ENCODE peak calls at places on chromosome 4, in seven cellular contexts. W is GM23338, S is MM.1S, E is HCT116, C is PC-3, A is hepatocyte, G is GM23248. Z is an unnamed sample.
A peak's percentile ranks its signal among the peaks of the same experiment; 100 is the strongest.

GRCh38 chr4:182917182-182918043 is at the start of gene DCTD:
- DNase-seq in W (peak; percentile 87), E (no peak), G (peak; percentile 86), C (peak; percentile 62), S (peak; percentile 93), A (peak; percentile 91), Z (peak; percentile 92)

GRCh38 chr4:48543796-48544195 is 53.7 kb downstream of the ZAR1 start:
- DNase-seq in C (no peak), G (peak; percentile 8), S (no peak), W (no peak), E (no peak), A (no peak), Z (no peak)

GRCh38 chr4:94577136-94577535 is 125.4 kb downstream of the PDLIM5 start:
- DNase-seq in W (peak; percentile 78), E (no peak), G (peak; percentile 82), S (no peak), A (peak; percentile 18), C (no peak), Z (peak; percentile 94)

GRCh38 chr4:96145671-96146070 is 305.8 kb downstream of the PDHA2 start:
- DNase-seq in E (no peak), G (no peak), A (no peak), C (no peak), S (no peak), W (no peak), Z (no peak)

GRCh38 chr4:53688186-53688790 is 97.0 kb upstream of the LNX1 start:
- DNase-seq in C (peak; percentile 96), S (peak; percentile 88), E (no peak), G (peak; percentile 99), A (peak; percentile 55), W (no peak), Z (no peak)

GRCh38 chr4:140156529-140157171 is 2.7 kb upstream of the MAML3 start:
- DNase-seq in W (no peak), G (no peak), C (no peak), S (peak; percentile 80), A (no peak), E (no peak), Z (no peak)

GRCh38 chr4:141352775-141353544 is 132.3 kb downstream of the ZNF330 start:
- DNase-seq in A (no peak), S (no peak), W (peak; percentile 33), C (peak; percentile 22), E (no peak), G (peak; percentile 65), Z (peak; percentile 30)

GRCh38 chr4:122739174-122739573 is 6.7 kb downstream of the BBS12 start:
- DNase-seq in S (no peak), E (no peak), G (peak; percentile 91), A (no peak), W (no peak), C (peak; percentile 21), Z (no peak)

GRCh38 chr4:121594796-121595526 is 101.8 kb downstream of the ANXA5 start:
- DNase-seq in A (peak; percentile 13), W (no peak), E (no peak), G (peak; percentile 70), S (no peak), C (peak; percentile 34), Z (no peak)

GRCh38 chr4:101292901-101293300 is 54.4 kb downstream of the PPP3CA start:
- DNase-seq in C (no peak), W (no peak), A (no peak), S (no peak), E (no peak), G (peak; percentile 69), Z (no peak)

GRCh38 chr4:153114771-153115321 is 89.4 kb upstream of the TRIM2 start:
- DNase-seq in S (no peak), A (peak; percentile 29), W (no peak), E (peak; percentile 69), C (peak; percentile 83), G (peak; percentile 89), Z (no peak)

GRCh38 chr4:110624904-110625494 is 2.1 kb upstream of the PITX2 start:
- DNase-seq in W (no peak), S (no peak), A (no peak), G (no peak), E (no peak), C (no peak), Z (peak; percentile 16)

GRCh38 chr4:110625593-110626292 is 2.9 kb upstream of the PITX2 start:
- DNase-seq in C (no peak), A (no peak), E (no peak), W (peak; percentile 24), G (no peak), S (no peak), Z (peak; percentile 45)

GRCh38 chr4:110628321-110629213 is 5.7 kb upstream of the PITX2 start:
- DNase-seq in G (no peak), A (no peak), C (no peak), W (peak; percentile 54), S (no peak), E (no peak), Z (peak; percentile 68)

GRCh38 chr4:110624016-110624770 is 1.3 kb upstream of the PITX2 start:
- DNase-seq in G (no peak), A (no peak), E (no peak), S (no peak), C (no peak), W (peak; percentile 10), Z (no peak)

DNA sequence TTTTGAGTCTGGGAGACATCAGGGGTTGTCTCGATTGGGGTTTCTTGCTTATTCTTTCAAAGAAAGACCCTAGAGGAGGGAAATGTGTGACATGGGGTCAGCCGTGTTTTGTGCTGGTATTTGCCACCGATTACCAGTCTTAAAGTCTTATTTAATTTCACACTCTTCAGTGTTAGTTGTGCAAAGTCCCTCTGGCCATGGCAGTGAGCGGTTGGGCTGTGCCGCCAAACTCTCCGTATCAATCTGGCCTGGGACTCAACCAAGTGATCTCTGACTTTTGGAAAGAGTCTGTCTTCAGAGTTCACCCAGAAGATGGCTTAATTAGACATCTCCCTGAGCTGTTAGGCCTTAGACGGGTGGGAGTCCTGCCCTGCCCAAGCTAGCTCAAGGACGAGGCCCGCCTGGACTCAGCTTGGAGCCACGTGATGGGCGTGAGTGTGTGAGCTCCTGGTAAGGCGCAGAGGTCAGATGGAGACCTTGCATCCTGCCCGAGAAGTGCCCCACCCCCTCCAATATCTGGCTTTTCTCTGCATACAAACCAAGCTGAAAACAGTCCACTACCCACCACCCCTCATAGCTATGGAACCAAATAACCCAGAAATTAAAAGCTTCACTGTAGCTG is 3.8 kb upstream of the PITX2 start:
- DNase-seq in S (no peak), W (peak; percentile 58), E (no peak), C (no peak), A (no peak), G (no peak), Z (no peak)
- TF ChIP-seq EZH2 in S (no peak), W (peak; percentile 66), E (no peak), C (no peak), A (no peak), G (no peak), Z (no peak)

GRCh38 chr4:93396274-93396673 is 432.3 kb upstream of the ATOH1 start:
- DNase-seq in E (peak; percentile 36), G (peak; percentile 61), S (no peak), W (no peak), A (no peak), C (peak; percentile 18), Z (no peak)

GRCh38 chr4:93394488-93395185 is 433.9 kb upstream of the ATOH1 start:
- DNase-seq in C (peak; percentile 30), A (no peak), E (no peak), G (peak; percentile 40), W (no peak), S (no peak), Z (no peak)
- TF ChIP-seq EZH2phosphoT487 in C (no peak), A (no peak), E (no peak), G (no peak), W (no peak), S (no peak), Z (no peak)

DNA sequence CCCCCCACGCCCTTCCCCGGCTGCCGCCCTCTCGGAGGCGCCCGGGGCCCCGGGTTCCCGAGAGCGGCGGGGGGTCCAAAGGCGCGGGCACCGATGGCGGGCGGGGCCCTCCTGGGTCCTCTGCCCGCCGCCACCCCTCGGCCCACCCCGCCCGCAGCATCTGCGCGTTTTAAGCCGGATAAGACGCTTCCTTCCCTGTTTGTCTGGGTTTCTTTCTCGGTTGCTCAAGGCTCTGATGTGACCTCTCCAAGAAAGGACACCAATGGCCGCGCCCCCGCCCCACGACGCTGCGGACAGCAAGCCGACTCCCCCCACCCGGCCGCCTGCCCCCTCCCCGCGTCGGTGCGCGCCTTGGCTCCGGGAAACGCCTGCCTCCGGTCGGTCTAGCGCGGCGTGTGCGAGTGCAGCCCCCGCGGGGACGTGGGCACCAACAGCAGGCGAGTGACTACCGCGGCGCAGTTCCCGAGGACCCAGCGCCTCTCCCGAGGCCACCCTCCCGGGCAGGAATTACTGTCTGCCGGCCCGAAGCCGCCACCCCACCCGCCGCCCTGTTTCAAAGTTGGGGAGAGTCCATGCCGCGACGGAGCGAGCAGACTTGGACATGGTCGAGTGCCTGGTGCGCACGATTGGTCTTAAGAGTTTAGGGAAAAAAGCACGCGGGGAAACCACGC is 21.1 kb upstream of the HMX1 start:
- DNase-seq in W (no peak), C (no peak), S (no peak), E (no peak), G (no peak), A (no peak), Z (peak; percentile 23)
- TF ChIP-seq EZH2 in W (peak; percentile 97), C (no peak), S (no peak), E (no peak), G (no peak), A (no peak), Z (no peak)

DNA sequence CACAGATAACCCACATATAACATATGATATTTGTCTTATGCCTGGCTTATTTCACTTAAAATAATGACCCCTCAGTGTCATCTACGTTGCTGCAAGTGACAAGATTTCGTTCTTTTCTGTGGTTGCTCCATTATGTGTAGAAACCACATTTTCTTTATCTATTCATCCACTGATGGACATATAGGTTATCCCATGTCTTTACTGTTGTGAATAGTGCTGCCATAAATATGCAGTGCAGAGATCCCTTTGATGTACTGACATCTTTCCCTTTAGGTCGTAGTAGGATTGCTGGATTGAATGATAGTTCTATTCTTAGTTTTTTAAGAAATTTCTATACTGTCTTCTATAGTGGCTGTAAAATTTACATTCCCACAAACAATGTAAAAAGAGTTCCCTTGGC is 135.8 kb downstream of the TET2 start:
- DNase-seq in C (no peak), E (no peak), W (no peak), A (no peak), S (no peak), G (no peak), Z (no peak)
- TF ChIP-seq EZH2phosphoT487 in C (no peak), E (no peak), W (no peak), A (no peak), S (no peak), G (no peak), Z (no peak)

DNA sequence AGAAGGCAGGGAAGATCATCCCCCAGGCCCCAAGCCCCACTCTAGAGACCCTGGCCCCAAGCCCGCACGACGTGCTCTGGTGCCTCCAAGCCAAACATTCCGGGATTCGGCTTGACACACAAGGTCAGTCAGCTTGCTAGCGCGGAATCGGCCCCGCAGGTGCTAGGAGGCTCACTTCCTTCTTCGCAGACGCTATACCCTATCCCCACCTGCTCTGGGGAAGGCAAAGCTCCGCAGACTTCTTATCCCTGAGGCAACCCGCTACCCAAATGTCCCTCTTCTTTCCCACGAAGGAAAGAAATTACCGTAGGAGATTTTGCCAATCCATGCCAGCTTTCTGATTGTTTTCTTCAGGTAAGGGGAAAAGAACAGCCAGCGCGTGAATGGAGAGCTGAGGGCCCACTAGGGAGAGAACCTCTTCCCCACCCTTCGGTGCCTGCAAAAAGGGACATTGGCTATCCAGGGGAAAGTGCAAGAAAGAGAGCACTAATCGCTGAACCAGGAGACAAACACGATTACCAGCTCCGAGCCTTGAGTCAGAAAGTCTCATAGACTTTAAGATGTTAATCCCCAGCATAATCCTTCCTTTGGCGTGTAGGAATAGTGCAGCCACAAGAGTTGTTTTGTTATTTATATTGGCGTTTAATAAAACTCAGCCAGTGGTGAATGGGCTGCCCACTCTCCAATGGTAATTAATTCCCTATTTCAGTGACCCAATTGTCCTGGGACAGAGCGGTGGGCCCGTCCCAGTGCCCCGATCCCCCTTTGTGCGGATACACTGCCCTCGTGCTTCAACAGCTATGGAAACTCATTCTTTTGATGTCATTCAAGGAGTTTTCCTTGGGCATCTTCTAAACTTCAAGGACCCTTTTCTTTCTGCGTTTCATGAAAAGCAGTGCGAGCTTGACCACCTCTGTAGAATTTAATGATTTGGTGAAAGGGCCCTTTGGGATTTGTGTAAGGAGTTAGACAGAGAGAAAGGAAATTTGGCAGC is 5.4 kb upstream of the NEUROG2 start:
- DNase-seq in A (no peak), W (peak; percentile 34), S (no peak), E (no peak), G (no peak), C (no peak), Z (peak; percentile 90)
- TF ChIP-seq EZH2 in A (peak; percentile 29), W (peak; percentile 87), S (no peak), E (no peak), G (peak; percentile 49), C (no peak), Z (no peak)

Z was measured in neural progenitor cell.